ENCODE peak calls at places on chromosomes 13 and 19, in seven cellular contexts. One of them, this sample, is unnamed.

GRCh38 chr19:3075605-3076431 is 13.5 kb upstream of the TLE5 start:
- DNase-seq in K562: peak; percentile 75
- DNase-seq in SK-N-SH: peak; percentile 89
- DNase-seq in GM12878: no peak
- DNase-seq in H1: peak; percentile 91
- DNase-seq in HepG2: no peak
- DNase-seq in GM12891: peak; percentile 78
- DNase-seq in this sample: peak; percentile 76

GRCh38 chr13:110319774-110320509 is 12.9 kb downstream of the COL4A2 start:
- DNase-seq in HepG2: no peak
- DNase-seq in H1: no peak
- DNase-seq in K562: no peak
- DNase-seq in SK-N-SH: no peak
- DNase-seq in GM12878: no peak
- DNase-seq in GM12891: no peak
- DNase-seq in this sample: no peak

GRCh38 chr19:5470264-5470671 is 15.1 kb downstream of the ZNRF4 start:
- DNase-seq in GM12891: no peak
- DNase-seq in H1: no peak
- DNase-seq in HepG2: peak; percentile 88
- DNase-seq in GM12878: no peak
- DNase-seq in SK-N-SH: no peak
- DNase-seq in K562: no peak
- DNase-seq in this sample: no peak

GRCh38 chr13:101218484-101218883 is 197.8 kb downstream of the NALCN start:
- DNase-seq in SK-N-SH: no peak
- DNase-seq in H1: no peak
- DNase-seq in K562: no peak
- DNase-seq in HepG2: no peak
- DNase-seq in GM12891: no peak
- DNase-seq in GM12878: no peak
- DNase-seq in this sample: no peak

GRCh38 chr19:41116261-41116660 is 2.0 kb downstream of the CYP2F1 start:
- DNase-seq in HepG2: no peak
- DNase-seq in SK-N-SH: no peak
- DNase-seq in GM12878: no peak
- DNase-seq in GM12891: no peak
- DNase-seq in H1: no peak
- DNase-seq in K562: no peak
- DNase-seq in this sample: no peak

GRCh38 chr19:31418055-31418454 is 68.8 kb upstream of the TSHZ3 start:
- DNase-seq in GM12878: no peak
- DNase-seq in H1: peak; percentile 57
- DNase-seq in GM12891: no peak
- DNase-seq in SK-N-SH: no peak
- DNase-seq in K562: no peak
- DNase-seq in HepG2: no peak
- DNase-seq in this sample: no peak

GRCh38 chr19:47106819-47107200 is 6.8 kb downstream of the ZC3H4 start:
- DNase-seq in SK-N-SH: no peak
- DNase-seq in HepG2: no peak
- DNase-seq in K562: no peak
- DNase-seq in GM12891: no peak
- DNase-seq in GM12878: no peak
- DNase-seq in H1: no peak
- DNase-seq in this sample: no peak

GRCh38 chr19:6890421-6890913 is 3.1 kb downstream of the ADGRE1 start:
- DNase-seq in K562: no peak
- DNase-seq in SK-N-SH: no peak
- DNase-seq in GM12878: no peak
- DNase-seq in H1: no peak
- DNase-seq in GM12891: no peak
- DNase-seq in HepG2: no peak
- DNase-seq in this sample: no peak

GRCh38 chr13:77480071-77480470 is 55.4 kb upstream of the SCEL start:
- DNase-seq in K562: no peak
- DNase-seq in SK-N-SH: no peak
- DNase-seq in H1: no peak
- DNase-seq in HepG2: no peak
- DNase-seq in GM12891: no peak
- DNase-seq in GM12878: no peak
- DNase-seq in this sample: no peak

GRCh38 chr13:112453874-112454647 is 77.9 kb downstream of the SPACA7 start:
- DNase-seq in K562: no peak
- DNase-seq in H1: peak; percentile 35
- DNase-seq in GM12891: no peak
- DNase-seq in SK-N-SH: no peak
- DNase-seq in GM12878: no peak
- DNase-seq in HepG2: no peak
- DNase-seq in this sample: no peak
- TF ChIP-seq TAF1 in K562: no peak
- TF ChIP-seq TAF1 in H1: no peak
- TF ChIP-seq TAF1 in GM12891: no peak
- TF ChIP-seq TAF1 in SK-N-SH: no peak
- TF ChIP-seq TAF1 in GM12878: no peak
- TF ChIP-seq TAF1 in HepG2: no peak
- TF ChIP-seq TAF1 in this sample: no peak

GRCh38 chr13:46964789-46965527 is 68.1 kb upstream of the HTR2A start:
- DNase-seq in SK-N-SH: no peak
- DNase-seq in K562: no peak
- DNase-seq in GM12878: no peak
- DNase-seq in H1: no peak
- DNase-seq in GM12891: no peak
- DNase-seq in HepG2: no peak
- DNase-seq in this sample: no peak

GRCh38 chr13:46961719-46962118 is 64.9 kb upstream of the HTR2A start:
- DNase-seq in SK-N-SH: no peak
- DNase-seq in K562: no peak
- DNase-seq in H1: no peak
- DNase-seq in HepG2: no peak
- DNase-seq in GM12891: peak; percentile 46
- DNase-seq in GM12878: peak; percentile 86
- DNase-seq in this sample: peak; percentile 32

GRCh38 chr13:46963874-46964273 is 67.0 kb upstream of the HTR2A start:
- DNase-seq in K562: no peak
- DNase-seq in GM12891: no peak
- DNase-seq in GM12878: no peak
- DNase-seq in SK-N-SH: no peak
- DNase-seq in H1: no peak
- DNase-seq in HepG2: no peak
- DNase-seq in this sample: no peak

GRCh38 chr13:46962286-46962941 is 65.6 kb upstream of the HTR2A start:
- DNase-seq in K562: peak; percentile 6
- DNase-seq in GM12891: no peak
- DNase-seq in SK-N-SH: no peak
- DNase-seq in H1: no peak
- DNase-seq in GM12878: no peak
- DNase-seq in HepG2: no peak
- DNase-seq in this sample: no peak
- TF ChIP-seq TAF1 in K562: no peak
- TF ChIP-seq TAF1 in GM12891: no peak
- TF ChIP-seq TAF1 in SK-N-SH: no peak
- TF ChIP-seq TAF1 in H1: no peak
- TF ChIP-seq TAF1 in GM12878: no peak
- TF ChIP-seq TAF1 in HepG2: no peak
- TF ChIP-seq TAF1 in this sample: no peak

GRCh38 chr13:95968906-95969305 is 84.3 kb downstream of the UGGT2 start:
- DNase-seq in GM12878: no peak
- DNase-seq in SK-N-SH: no peak
- DNase-seq in HepG2: no peak
- DNase-seq in GM12891: no peak
- DNase-seq in H1: no peak
- DNase-seq in K562: no peak
- DNase-seq in this sample: no peak
- TF ChIP-seq TAF1 in GM12878: no peak
- TF ChIP-seq TAF1 in SK-N-SH: no peak
- TF ChIP-seq TAF1 in HepG2: no peak
- TF ChIP-seq TAF1 in GM12891: no peak
- TF ChIP-seq TAF1 in H1: no peak
- TF ChIP-seq TAF1 in K562: no peak
- TF ChIP-seq TAF1 in this sample: no peak

DNA sequence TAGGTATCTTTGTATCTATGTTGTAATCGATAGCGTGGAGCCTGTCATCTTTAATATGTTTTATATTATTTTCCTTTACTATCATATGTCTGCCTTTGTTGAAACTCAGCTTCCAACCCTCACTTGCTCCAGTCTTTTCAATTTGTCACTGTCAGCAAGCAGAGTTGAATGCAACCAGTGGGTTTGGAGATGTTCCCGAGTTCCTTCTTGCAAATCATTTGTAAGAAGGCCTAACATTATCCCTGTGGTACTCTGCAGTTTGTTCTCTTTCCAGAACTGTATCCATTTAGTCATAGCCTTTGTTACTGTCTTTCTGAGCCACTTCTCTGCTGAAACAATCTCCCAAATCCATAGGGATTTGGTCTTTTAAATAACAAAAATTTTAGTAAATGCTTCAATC is 41.8 kb downstream of the RNASEH2B start:
- DNase-seq in GM12891: no peak
- DNase-seq in K562: no peak
- DNase-seq in GM12878: no peak
- DNase-seq in SK-N-SH: no peak
- DNase-seq in H1: no peak
- DNase-seq in HepG2: no peak
- DNase-seq in this sample: no peak
- TF ChIP-seq TAF1 in GM12891: no peak
- TF ChIP-seq TAF1 in K562: no peak
- TF ChIP-seq TAF1 in GM12878: no peak
- TF ChIP-seq TAF1 in SK-N-SH: no peak
- TF ChIP-seq TAF1 in H1: no peak
- TF ChIP-seq TAF1 in HepG2: no peak
- TF ChIP-seq TAF1 in this sample: no peak

DNA sequence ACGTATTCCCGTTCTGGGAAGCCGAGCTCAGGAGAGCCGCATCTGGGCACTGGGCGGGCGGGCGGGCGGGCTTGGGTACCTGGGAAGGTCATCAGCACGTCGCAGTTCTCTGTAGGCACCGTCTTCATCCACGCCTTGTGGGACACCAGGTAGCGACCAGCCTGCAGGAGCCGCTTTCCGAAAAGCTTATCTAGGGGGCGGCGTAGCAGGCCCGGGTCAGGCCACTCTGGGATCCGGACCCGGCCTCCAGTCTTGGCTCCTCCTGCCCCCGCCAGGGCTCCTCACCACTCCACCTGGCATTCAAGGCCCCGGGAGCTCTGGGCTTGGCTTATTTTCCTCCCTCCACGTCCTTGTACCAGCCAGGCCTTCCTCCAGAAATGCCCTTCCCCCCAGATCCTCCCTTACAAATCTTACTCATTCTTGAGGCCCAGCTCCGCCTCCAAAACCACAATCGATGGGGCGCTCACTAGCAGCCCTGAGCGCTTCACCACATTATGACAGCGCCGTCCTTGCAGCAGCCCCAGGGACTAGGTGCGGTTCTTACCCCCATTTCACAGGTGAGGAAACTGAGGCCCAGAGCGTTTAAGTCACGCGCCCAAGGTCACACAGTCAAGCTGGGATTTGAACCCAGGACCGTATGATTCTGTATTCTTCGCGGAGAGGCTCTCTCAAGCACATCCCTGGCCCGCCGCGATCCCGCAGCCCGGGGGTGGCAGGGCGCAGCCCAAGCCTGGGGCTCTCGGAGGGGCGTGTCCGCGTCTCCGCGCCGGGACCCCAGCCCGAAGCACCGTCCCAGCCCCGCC is 843 bp downstream of the ANO8 start:
- DNase-seq in HepG2: no peak
- DNase-seq in K562: peak; percentile 85
- DNase-seq in SK-N-SH: no peak
- DNase-seq in GM12891: peak; percentile 79
- DNase-seq in GM12878: peak; percentile 16
- DNase-seq in H1: peak; percentile 71
- DNase-seq in this sample: peak; percentile 74
- TF ChIP-seq TAF1 in HepG2: no peak
- TF ChIP-seq TAF1 in K562: peak; percentile 65
- TF ChIP-seq TAF1 in SK-N-SH: no peak
- TF ChIP-seq TAF1 in GM12891: peak; percentile 18
- TF ChIP-seq TAF1 in GM12878: peak; percentile 33
- TF ChIP-seq TAF1 in H1: no peak
- TF ChIP-seq TAF1 in this sample: no peak

GRCh38 chr13:83906240-83906820 is 24.1 kb upstream of the SLITRK1 start:
- DNase-seq in HepG2: no peak
- DNase-seq in SK-N-SH: no peak
- DNase-seq in GM12891: no peak
- DNase-seq in H1: no peak
- DNase-seq in GM12878: no peak
- DNase-seq in K562: no peak
- DNase-seq in this sample: no peak

GRCh38 chr13:83907196-83907989 is 25.1 kb upstream of the SLITRK1 start:
- DNase-seq in H1: no peak
- DNase-seq in HepG2: no peak
- DNase-seq in SK-N-SH: no peak
- DNase-seq in K562: no peak
- DNase-seq in GM12878: no peak
- DNase-seq in GM12891: no peak
- DNase-seq in this sample: no peak

GRCh38 chr13:83905641-83906040 is 23.4 kb upstream of the SLITRK1 start:
- DNase-seq in SK-N-SH: no peak
- DNase-seq in H1: no peak
- DNase-seq in GM12891: no peak
- DNase-seq in HepG2: no peak
- DNase-seq in K562: no peak
- DNase-seq in GM12878: no peak
- DNase-seq in this sample: no peak
- TF ChIP-seq TAF1 in SK-N-SH: no peak
- TF ChIP-seq TAF1 in H1: no peak
- TF ChIP-seq TAF1 in GM12891: no peak
- TF ChIP-seq TAF1 in HepG2: no peak
- TF ChIP-seq TAF1 in K562: no peak
- TF ChIP-seq TAF1 in GM12878: no peak
- TF ChIP-seq TAF1 in this sample: no peak

DNA sequence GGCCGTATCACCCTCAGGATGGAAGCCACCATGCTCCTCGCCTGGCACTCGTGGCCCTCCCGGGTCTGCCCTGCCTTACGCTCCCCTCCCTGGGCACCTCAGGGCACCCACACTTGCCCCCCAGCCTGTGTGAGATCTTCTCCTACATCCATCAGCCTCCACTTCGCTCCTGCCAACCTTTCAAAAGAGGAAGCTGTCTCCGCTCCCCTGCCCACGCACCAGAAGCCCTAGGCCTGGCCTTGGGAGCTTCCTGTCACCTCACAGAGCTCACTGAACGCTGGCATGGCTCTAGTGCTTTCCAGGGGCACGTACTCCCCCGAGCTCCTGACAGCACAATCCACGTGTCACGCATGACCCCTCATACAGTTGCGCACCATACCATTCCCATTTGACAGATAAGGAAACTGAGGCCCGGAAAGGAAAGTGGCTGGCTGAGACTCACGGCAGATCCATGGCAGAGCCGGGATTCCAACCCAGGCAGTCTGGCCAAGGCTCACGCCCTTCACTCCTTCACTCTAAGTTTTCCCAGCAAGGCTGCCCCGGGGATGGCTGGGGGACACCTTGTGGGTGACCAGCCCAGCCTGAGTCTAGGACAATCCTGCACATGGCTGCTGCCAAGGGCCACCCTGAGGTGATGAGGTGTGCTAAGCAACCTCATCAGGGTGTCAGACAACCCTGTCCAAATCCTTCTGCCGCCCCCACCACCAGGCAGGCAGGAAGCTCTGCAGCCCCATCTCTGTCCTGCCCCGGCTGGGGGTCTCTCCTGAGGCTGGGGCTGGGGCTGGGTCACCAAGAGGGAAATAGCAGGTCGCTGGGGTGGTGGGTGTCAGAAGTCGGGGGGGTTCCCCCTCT is 19.3 kb downstream of the PPP1R12C start:
- DNase-seq in K562: no peak
- DNase-seq in H1: no peak
- DNase-seq in GM12878: no peak
- DNase-seq in GM12891: no peak
- DNase-seq in HepG2: no peak
- DNase-seq in SK-N-SH: no peak
- DNase-seq in this sample: no peak
- TF ChIP-seq TAF1 in K562: no peak
- TF ChIP-seq TAF1 in H1: no peak
- TF ChIP-seq TAF1 in GM12878: no peak
- TF ChIP-seq TAF1 in GM12891: no peak
- TF ChIP-seq TAF1 in HepG2: no peak
- TF ChIP-seq TAF1 in SK-N-SH: no peak
- TF ChIP-seq TAF1 in this sample: no peak